ENCODE peak calls at places on chromosomes 13 and 19, in seven cellular contexts. One of them, this sample, is unnamed.

GRCh38 chr13:98571955-98572662 is 4.8 kb downstream of the STK24 start:
- DNase-seq in IMR-90: peak
- DNase-seq in H9: no peak
- DNase-seq in mesenchymal stem cell: peak
- DNase-seq in neuronal stem cell: no peak
- DNase-seq in H1: no peak
- DNase-seq in trophoblast cell: no peak
- DNase-seq in this sample: peak

GRCh38 chr13:40438999-40439797 is 227.2 kb downstream of the FOXO1 start:
- DNase-seq in IMR-90: no peak
- DNase-seq in H9: no peak
- DNase-seq in mesenchymal stem cell: peak
- DNase-seq in neuronal stem cell: no peak
- DNase-seq in H1: no peak
- DNase-seq in trophoblast cell: peak
- DNase-seq in this sample: no peak

GRCh38 chr19:17460372-17461230 is at the start of gene NXNL1:
- DNase-seq in IMR-90: no peak
- DNase-seq in H9: no peak
- DNase-seq in mesenchymal stem cell: no peak
- DNase-seq in neuronal stem cell: no peak
- DNase-seq in H1: no peak
- DNase-seq in trophoblast cell: peak
- DNase-seq in this sample: no peak

GRCh38 chr19:28563964-28564914 is 648.7 kb downstream of the UQCRFS1 start:
- DNase-seq in IMR-90: no peak
- DNase-seq in H9: no peak
- DNase-seq in mesenchymal stem cell: no peak
- DNase-seq in neuronal stem cell: no peak
- DNase-seq in H1: no peak
- DNase-seq in trophoblast cell: no peak
- DNase-seq in this sample: no peak

GRCh38 chr19:13978306-13978705 is 26.0 kb downstream of the DCAF15 start:
- DNase-seq in IMR-90: no peak
- DNase-seq in H9: peak
- DNase-seq in mesenchymal stem cell: peak
- DNase-seq in neuronal stem cell: peak
- DNase-seq in H1: peak
- DNase-seq in trophoblast cell: no peak
- DNase-seq in this sample: peak

GRCh38 chr13:105846923-105847322 is 688.5 kb downstream of the EFNB2 start:
- DNase-seq in IMR-90: no peak
- DNase-seq in H9: no peak
- DNase-seq in mesenchymal stem cell: no peak
- DNase-seq in neuronal stem cell: no peak
- DNase-seq in H1: no peak
- DNase-seq in trophoblast cell: no peak
- DNase-seq in this sample: no peak

GRCh38 chr13:108895220-108895704 is 265.9 kb downstream of the MYO16 start:
- DNase-seq in IMR-90: peak
- DNase-seq in H9: no peak
- DNase-seq in mesenchymal stem cell: peak
- DNase-seq in neuronal stem cell: peak
- DNase-seq in H1: no peak
- DNase-seq in trophoblast cell: peak
- DNase-seq in this sample: peak

GRCh38 chr13:35164324-35164932 is 222.4 kb downstream of the NBEA start:
- DNase-seq in IMR-90: peak
- DNase-seq in H9: no peak
- DNase-seq in mesenchymal stem cell: peak
- DNase-seq in neuronal stem cell: peak
- DNase-seq in H1: no peak
- DNase-seq in trophoblast cell: peak
- DNase-seq in this sample: peak

GRCh38 chr19:48520134-48520533 is 8.5 kb upstream of the LMTK3 start:
- DNase-seq in IMR-90: no peak
- DNase-seq in H9: no peak
- DNase-seq in mesenchymal stem cell: no peak
- DNase-seq in neuronal stem cell: no peak
- DNase-seq in H1: no peak
- DNase-seq in trophoblast cell: no peak
- DNase-seq in this sample: no peak
- H2BK120ac ChIP-seq in IMR-90: no peak
- H2BK120ac ChIP-seq in H9: no peak
- H2BK120ac ChIP-seq in mesenchymal stem cell: no peak
- H2BK120ac ChIP-seq in neuronal stem cell: no peak
- H2BK120ac ChIP-seq in H1: no peak
- H2BK120ac ChIP-seq in trophoblast cell: no peak
- H2BK120ac ChIP-seq in this sample: no peak

DNA sequence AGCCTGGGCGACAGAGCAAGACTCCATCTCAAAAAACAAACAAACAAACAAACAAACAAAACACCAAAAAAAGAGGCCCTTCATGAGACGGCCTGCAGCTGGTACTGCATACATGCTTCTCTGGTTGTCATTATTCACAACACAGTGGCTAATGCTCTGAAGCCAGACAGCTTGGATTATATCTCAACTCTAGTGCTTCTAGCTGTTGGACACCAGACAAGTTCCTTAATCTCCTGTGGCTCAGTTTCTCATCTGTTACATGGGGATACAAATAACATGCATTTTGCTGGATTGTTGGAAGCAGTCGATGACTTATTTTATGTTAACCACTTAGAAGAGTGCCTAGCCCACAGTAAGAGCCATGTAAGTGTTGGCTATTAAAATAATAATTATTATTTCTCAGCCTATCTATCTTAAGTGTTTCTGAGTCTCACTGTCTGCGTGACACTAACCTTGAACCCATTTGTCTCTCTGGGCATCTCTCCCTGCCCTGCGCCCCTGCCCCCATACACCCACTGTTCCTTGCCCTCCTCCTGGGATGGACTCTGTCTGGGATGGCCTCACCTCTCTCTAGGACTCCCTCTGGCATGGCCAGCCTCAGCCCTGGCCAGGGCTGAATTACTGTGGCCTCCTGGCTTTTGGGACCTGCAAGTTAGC is 3.1 kb upstream of the JUNB start:
- DNase-seq in IMR-90: no peak
- DNase-seq in H9: no peak
- DNase-seq in mesenchymal stem cell: peak
- DNase-seq in neuronal stem cell: no peak
- DNase-seq in H1: no peak
- DNase-seq in trophoblast cell: no peak
- DNase-seq in this sample: no peak
- H2BK120ac ChIP-seq in IMR-90: peak
- H2BK120ac ChIP-seq in H9: no peak
- H2BK120ac ChIP-seq in mesenchymal stem cell: peak
- H2BK120ac ChIP-seq in neuronal stem cell: no peak
- H2BK120ac ChIP-seq in H1: no peak
- H2BK120ac ChIP-seq in trophoblast cell: peak
- H2BK120ac ChIP-seq in this sample: no peak

GRCh38 chr13:32278456-32278855 is 36.7 kb downstream of the ZAR1L start:
- DNase-seq in IMR-90: peak
- DNase-seq in H9: no peak
- DNase-seq in mesenchymal stem cell: peak
- DNase-seq in neuronal stem cell: no peak
- DNase-seq in H1: no peak
- DNase-seq in trophoblast cell: no peak
- DNase-seq in this sample: peak

GRCh38 chr13:32282096-32282711 is 33.0 kb downstream of the ZAR1L start:
- DNase-seq in IMR-90: no peak
- DNase-seq in H9: no peak
- DNase-seq in mesenchymal stem cell: no peak
- DNase-seq in neuronal stem cell: no peak
- DNase-seq in H1: no peak
- DNase-seq in trophoblast cell: no peak
- DNase-seq in this sample: no peak

GRCh38 chr13:32277838-32278237 is 37.3 kb downstream of the ZAR1L start:
- DNase-seq in IMR-90: no peak
- DNase-seq in H9: no peak
- DNase-seq in mesenchymal stem cell: no peak
- DNase-seq in neuronal stem cell: no peak
- DNase-seq in H1: no peak
- DNase-seq in trophoblast cell: no peak
- DNase-seq in this sample: peak

GRCh38 chr13:32284927-32285632 is 30.1 kb downstream of the ZAR1L start:
- DNase-seq in IMR-90: peak
- DNase-seq in H9: no peak
- DNase-seq in mesenchymal stem cell: no peak
- DNase-seq in neuronal stem cell: peak
- DNase-seq in H1: no peak
- DNase-seq in trophoblast cell: no peak
- DNase-seq in this sample: peak

GRCh38 chr13:32281083-32281482 is 34.1 kb downstream of the ZAR1L start:
- DNase-seq in IMR-90: no peak
- DNase-seq in H9: no peak
- DNase-seq in mesenchymal stem cell: no peak
- DNase-seq in neuronal stem cell: no peak
- DNase-seq in H1: no peak
- DNase-seq in trophoblast cell: no peak
- DNase-seq in this sample: no peak
- H2BK120ac ChIP-seq in IMR-90: no peak
- H2BK120ac ChIP-seq in H9: no peak
- H2BK120ac ChIP-seq in mesenchymal stem cell: no peak
- H2BK120ac ChIP-seq in neuronal stem cell: no peak
- H2BK120ac ChIP-seq in H1: no peak
- H2BK120ac ChIP-seq in trophoblast cell: no peak
- H2BK120ac ChIP-seq in this sample: no peak

DNA sequence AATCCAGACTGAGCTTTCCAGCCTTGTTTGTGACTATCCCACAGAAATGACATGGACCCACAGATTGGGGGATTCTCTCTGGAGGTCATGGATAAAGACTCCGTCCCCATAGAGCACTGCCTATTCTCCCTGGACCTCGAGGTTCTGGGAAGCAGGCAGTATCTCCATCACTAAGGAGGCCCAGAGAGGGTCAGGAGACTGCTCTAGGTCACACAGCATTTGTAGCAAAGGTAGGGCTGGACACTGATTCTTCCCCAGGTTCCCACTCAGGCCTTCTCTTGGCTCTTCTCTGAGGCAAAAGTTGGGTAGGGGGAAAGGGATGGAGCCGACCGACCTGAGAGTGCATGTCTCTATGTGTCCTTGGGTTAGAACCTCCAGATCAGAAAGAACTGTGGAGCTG is 80.9 kb downstream of the PTPRS start:
- DNase-seq in IMR-90: no peak
- DNase-seq in H9: no peak
- DNase-seq in mesenchymal stem cell: no peak
- DNase-seq in neuronal stem cell: no peak
- DNase-seq in H1: no peak
- DNase-seq in trophoblast cell: no peak
- DNase-seq in this sample: no peak
- H2BK120ac ChIP-seq in IMR-90: no peak
- H2BK120ac ChIP-seq in H9: no peak
- H2BK120ac ChIP-seq in mesenchymal stem cell: no peak
- H2BK120ac ChIP-seq in neuronal stem cell: no peak
- H2BK120ac ChIP-seq in H1: no peak
- H2BK120ac ChIP-seq in trophoblast cell: no peak
- H2BK120ac ChIP-seq in this sample: no peak

GRCh38 chr19:51071006-51071405 is 6.1 kb upstream of the KLK13 start:
- DNase-seq in IMR-90: no peak
- DNase-seq in H9: no peak
- DNase-seq in mesenchymal stem cell: no peak
- DNase-seq in neuronal stem cell: no peak
- DNase-seq in H1: no peak
- DNase-seq in trophoblast cell: no peak
- DNase-seq in this sample: no peak

GRCh38 chr19:51066816-51067215 is 1.9 kb upstream of the KLK13 start:
- DNase-seq in IMR-90: no peak
- DNase-seq in H9: no peak
- DNase-seq in mesenchymal stem cell: no peak
- DNase-seq in neuronal stem cell: no peak
- DNase-seq in H1: no peak
- DNase-seq in trophoblast cell: no peak
- DNase-seq in this sample: no peak

GRCh38 chr19:51065221-51065960 is 499 bp upstream of the KLK13 start:
- DNase-seq in IMR-90: no peak
- DNase-seq in H9: peak
- DNase-seq in mesenchymal stem cell: no peak
- DNase-seq in neuronal stem cell: no peak
- DNase-seq in H1: peak
- DNase-seq in trophoblast cell: no peak
- DNase-seq in this sample: peak

GRCh38 chr19:51066393-51066792 is 1.5 kb upstream of the KLK13 start:
- DNase-seq in IMR-90: no peak
- DNase-seq in H9: peak
- DNase-seq in mesenchymal stem cell: no peak
- DNase-seq in neuronal stem cell: no peak
- DNase-seq in H1: no peak
- DNase-seq in trophoblast cell: no peak
- DNase-seq in this sample: no peak

GRCh38 chr19:51070334-51070886 is 5.5 kb upstream of the KLK13 start:
- DNase-seq in IMR-90: no peak
- DNase-seq in H9: no peak
- DNase-seq in mesenchymal stem cell: no peak
- DNase-seq in neuronal stem cell: no peak
- DNase-seq in H1: no peak
- DNase-seq in trophoblast cell: no peak
- DNase-seq in this sample: no peak
- H2BK120ac ChIP-seq in IMR-90: no peak
- H2BK120ac ChIP-seq in H9: no peak
- H2BK120ac ChIP-seq in mesenchymal stem cell: no peak
- H2BK120ac ChIP-seq in neuronal stem cell: no peak
- H2BK120ac ChIP-seq in H1: no peak
- H2BK120ac ChIP-seq in trophoblast cell: no peak
- H2BK120ac ChIP-seq in this sample: no peak